ENCODE peak calls at places on chromosomes 3 and 15, in eight cellular contexts. C is Calu3; G is progenitor cell of endocrine pancreas; P is CD4-positive, alpha-beta T cell; F is cardiac muscle cell; E is dorsolateral prefrontal cortex; V is WTC11; Y is left ventricle myocardium inferior. K is an unnamed sample.

GRCh38 chr15:62360286-62360685 is 195.2 kb upstream of the C2CD4B start:
- DNase-seq in F (no peak), P (no peak), C (no peak), E (no peak), G (no peak), Y (no peak), V (no peak), K (no peak)

GRCh38 chr3:118833075-118833474 is 201.6 kb downstream of the IGSF11 start:
- DNase-seq in C (no peak), P (no peak), G (no peak), Y (no peak), F (no peak), E (no peak), V (no peak), K (no peak)

GRCh38 chr3:132256984-132257383 is 60.2 kb upstream of the ACP3 start:
- DNase-seq in F (peak; percentile 86), E (no peak), Y (no peak), C (peak; percentile 77), G (peak; percentile 12), P (no peak), V (peak; percentile 41), K (no peak)

GRCh38 chr3:5080779-5081550 is 41.1 kb upstream of the ARL8B start:
- DNase-seq in V (no peak), Y (no peak), E (no peak), C (no peak), G (no peak), F (no peak), P (no peak), K (no peak)

GRCh38 chr3:52434491-52435115 is 10.3 kb downstream of the SEMA3G start:
- DNase-seq in F (peak; percentile 29), Y (no peak), E (no peak), G (no peak), V (no peak), C (no peak), P (no peak), K (no peak)

GRCh38 chr3:119702530-119703527 is at the start of gene CFAP91:
- DNase-seq in G (peak; percentile 98), P (peak; percentile 81), C (peak; percentile 94), Y (peak; percentile 97), V (peak; percentile 99), E (peak; percentile 94), F (peak; percentile 97), K (peak; percentile 86)

GRCh38 chr3:174253940-174254339 is 605.2 kb upstream of the NAALADL2 start:
- DNase-seq in P (no peak), G (no peak), V (no peak), Y (no peak), F (no peak), E (no peak), C (no peak), K (no peak)

GRCh38 chr3:106829206-106829605 is 548.0 kb upstream of the CCDC54 start:
- DNase-seq in V (no peak), Y (no peak), P (no peak), E (no peak), G (no peak), F (peak; percentile 70), C (no peak), K (no peak)

GRCh38 chr3:132006605-132007204 is 28.1 kb downstream of the CPNE4 start:
- DNase-seq in P (no peak), Y (no peak), E (no peak), V (peak; percentile 60), F (peak; percentile 59), C (peak; percentile 78), G (no peak), K (no peak)

GRCh38 chr3:64141476-64141875 is 83.8 kb downstream of the PRICKLE2 start:
- DNase-seq in P (no peak), F (no peak), Y (no peak), V (no peak), E (peak; percentile 70), C (no peak), G (no peak), K (no peak)

GRCh38 chr3:111858641-111859040 is 424 bp upstream of the PHLDB2 start:
- DNase-seq in G (no peak), C (no peak), E (no peak), Y (no peak), V (no peak), P (no peak), F (no peak), K (no peak)

GRCh38 chr3:133592843-133593242 is 19.4 kb downstream of the CDV3 start:
- DNase-seq in V (no peak), G (no peak), E (no peak), P (no peak), C (no peak), F (no peak), Y (no peak), K (no peak)

GRCh38 chr3:128549283-128550112 is 56.5 kb upstream of the GATA2 start:
- DNase-seq in F (peak; percentile 98), Y (peak; percentile 70), V (no peak), C (peak; percentile 83), E (no peak), P (no peak), G (no peak), K (no peak)

GRCh38 chr15:74172751-74173544 is 562 bp upstream of the ISLR start:
- DNase-seq in F (peak; percentile 90), E (no peak), Y (peak; percentile 82), C (no peak), V (peak; percentile 36), G (no peak), P (no peak), K (no peak)

GRCh38 chr15:31250033-31250432 is 76.6 kb upstream of the KLF13 start:
- DNase-seq in G (no peak), E (no peak), C (no peak), F (no peak), P (no peak), V (no peak), Y (no peak), K (no peak)

GRCh38 chr3:73719877-73720276 is 95.1 kb upstream of the PDZRN3 start:
- DNase-seq in P (no peak), V (no peak), C (no peak), E (no peak), F (peak; percentile 55), G (no peak), Y (no peak), K (no peak)

GRCh38 chr3:123406598-123406997 is 42.3 kb downstream of the ADCY5 start:
- DNase-seq in Y (peak; percentile 88), C (no peak), E (peak; percentile 36), V (no peak), G (no peak), P (no peak), F (no peak), K (no peak)

GRCh38 chr3:19346734-19347133 is 198.4 kb downstream of the KCNH8 start:
- DNase-seq in Y (no peak), F (no peak), P (no peak), C (no peak), G (no peak), E (no peak), V (no peak), K (no peak)

GRCh38 chr3:170483485-170484262 is 65.0 kb downstream of the CLDN11 start:
- DNase-seq in E (no peak), C (peak; percentile 20), V (peak; percentile 44), F (no peak), Y (no peak), P (no peak), G (no peak), K (no peak)
- TF ChIP-seq CTCF in E (no peak), C (peak; percentile 37), V (peak; percentile 51), F (peak; percentile 23), Y (no peak), P (no peak), G (peak; percentile 33), K (no peak)

GRCh38 chr3:58419782-58420512 is 13.7 kb downstream of the PDHB start:
- DNase-seq in G (no peak), F (peak; percentile 42), V (no peak), C (no peak), P (no peak), E (no peak), Y (peak; percentile 54), K (no peak)
- TF ChIP-seq CTCF in G (no peak), F (no peak), V (no peak), C (no peak), P (no peak), E (no peak), Y (peak; percentile 28), K (no peak)

DNA sequence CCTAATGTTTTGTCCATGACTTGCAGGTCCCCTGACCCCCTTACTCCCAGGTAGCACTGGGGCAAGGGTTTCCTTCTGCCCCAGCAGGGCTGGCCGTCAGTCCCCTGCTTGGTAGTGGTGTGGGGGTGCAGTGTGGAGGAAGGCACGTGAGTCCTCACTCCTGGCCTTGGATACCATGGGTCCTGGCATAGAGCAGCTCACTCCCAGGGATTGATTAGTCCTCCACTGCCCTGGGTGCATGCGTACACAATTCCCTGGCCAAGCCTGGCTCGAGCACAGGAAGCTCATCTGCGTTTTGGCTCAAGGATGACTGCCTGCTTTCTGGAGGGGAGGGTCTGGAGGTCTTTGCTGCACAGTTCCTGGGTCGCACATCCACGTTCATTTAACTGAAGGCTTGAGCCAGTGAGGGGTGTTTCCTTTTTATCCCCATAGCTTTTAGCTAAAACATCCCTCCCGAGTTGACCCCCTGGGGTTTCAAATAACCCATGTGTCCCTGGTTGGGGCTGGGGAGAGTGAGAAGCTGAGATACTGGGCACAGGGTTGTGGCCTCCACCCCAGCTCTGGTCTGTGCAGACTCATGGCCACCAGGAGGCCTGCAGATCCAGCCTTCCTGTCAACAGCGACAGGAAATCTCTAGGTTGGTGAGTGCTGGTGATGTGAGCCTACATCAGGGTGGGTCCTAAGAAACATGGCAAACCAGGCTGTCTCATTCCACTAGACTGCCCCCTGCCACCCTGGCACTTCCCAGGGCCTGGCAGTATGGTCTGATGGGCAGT is 11.5 kb downstream of the HEMK1 start:
- DNase-seq in V (no peak), P (no peak), C (no peak), G (no peak), E (no peak), F (no peak), Y (no peak), K (no peak)
- TF ChIP-seq CTCF in V (no peak), P (no peak), C (no peak), G (no peak), E (no peak), F (no peak), Y (peak; percentile 20), K (no peak)

GRCh38 chr3:37256447-37256846 is 82.1 kb upstream of the LRRFIP2 start:
- DNase-seq in V (no peak), C (no peak), P (no peak), Y (no peak), F (no peak), G (no peak), E (no peak), K (no peak)
- TF ChIP-seq CTCF in V (no peak), C (no peak), P (no peak), Y (peak; percentile 14), F (peak; percentile 13), G (no peak), E (no peak), K (no peak)